ENCODE peak calls at places on chromosomes 16 and 17, in ten cellular contexts. Y is epithelial cell of proximal tubule, D is left ventricle myocardium inferior, H is fibroblast of the aortic adventitia, A is cardiac fibroblast, L is mucosa of descending colon, S is kidney, F is IMR-90, E is neural progenitor cell, C is fibroblast of mammary gland. N is an unnamed sample.

GRCh38 chr16:84450176-84450865 is 54.1 kb downstream of the MEAK7 start:
- DNase-seq in Y (no peak), D (no peak), H (no peak), A (no peak), L (peak; percentile 27), S (no peak), F (no peak), E (no peak), C (no peak), N (no peak)

GRCh38 chr16:78455861-78456260 is 356.4 kb downstream of the WWOX start:
- DNase-seq in Y (no peak), D (no peak), H (no peak), A (no peak), L (no peak), S (no peak), F (no peak), E (peak; percentile 71), C (no peak), N (no peak)

GRCh38 chr16:30183236-30183960 is at the start of gene CORO1A:
- DNase-seq in Y (no peak), D (peak; percentile 86), H (peak; percentile 52), A (peak; percentile 78), L (peak; percentile 93), S (peak; percentile 95), F (peak; percentile 67), E (peak; percentile 92), C (peak; percentile 64), N (peak; percentile 69)

GRCh38 chr16:28874406-28874805 is 3.9 kb upstream of the ATP2A1 start:
- DNase-seq in Y (no peak), D (no peak), H (no peak), A (no peak), L (no peak), S (no peak), F (no peak), E (no peak), C (no peak), N (no peak)

GRCh38 chr17:66799839-66800537 is 34.9 kb upstream of the CACNG5 start:
- DNase-seq in Y (no peak), D (no peak), H (peak; percentile 28), A (no peak), L (no peak), S (peak; percentile 25), F (no peak), E (no peak), C (no peak), N (no peak)

GRCh38 chr16:20906225-20906870 is 5.8 kb downstream of the LYRM1 start:
- DNase-seq in Y (no peak), D (no peak), H (peak; percentile 97), A (peak; percentile 95), L (no peak), S (no peak), F (peak; percentile 85), E (no peak), C (peak; percentile 93), N (peak; percentile 93)

GRCh38 chr16:89155184-89155679 is 16.3 kb upstream of the CDH15 start:
- DNase-seq in Y (no peak), D (peak; percentile 73), H (peak; percentile 81), A (peak; percentile 93), L (peak; percentile 58), S (peak; percentile 92), F (peak; percentile 80), E (no peak), C (peak; percentile 83), N (peak; percentile 83)

GRCh38 chr16:46826618-46827017 is 4.4 kb downstream of the C16orf87 start:
- DNase-seq in Y (no peak), D (no peak), H (no peak), A (no peak), L (no peak), S (no peak), F (peak; percentile 85), E (no peak), C (no peak), N (peak; percentile 11)

GRCh38 chr17:13297198-13297597 is 279.4 kb upstream of the ELAC2 start:
- DNase-seq in Y (no peak), D (no peak), H (no peak), A (no peak), L (peak; percentile 32), S (no peak), F (no peak), E (no peak), C (no peak), N (no peak)

GRCh38 chr17:19703106-19703775 is 13.1 kb downstream of the SLC47A2 start:
- DNase-seq in Y (no peak), D (no peak), H (no peak), A (peak; percentile 16), L (no peak), S (no peak), F (no peak), E (no peak), C (no peak), N (no peak)

GRCh38 chr16:87802670-87803069 is 36.9 kb upstream of the KLHDC4 start:
- DNase-seq in Y (no peak), D (no peak), H (no peak), A (no peak), L (no peak), S (no peak), F (no peak), E (no peak), C (no peak), N (no peak)

GRCh38 chr16:9428355-9429005 is 337.0 kb downstream of the HAPSTR1 start:
- DNase-seq in Y (no peak), D (no peak), H (no peak), A (no peak), L (no peak), S (no peak), F (no peak), E (no peak), C (no peak), N (no peak)

GRCh38 chr17:6507535-6507934 is 48.8 kb downstream of the PITPNM3 start:
- DNase-seq in Y (peak; percentile 18), D (no peak), H (peak; percentile 88), A (peak; percentile 88), L (no peak), S (no peak), F (peak; percentile 85), E (no peak), C (peak; percentile 85), N (peak; percentile 87)

GRCh38 chr16:67104061-67104460 is 5.7 kb upstream of the PHAF1 start:
- DNase-seq in Y (no peak), D (no peak), H (peak; percentile 33), A (peak; percentile 49), L (no peak), S (no peak), F (peak; percentile 23), E (peak; percentile 50), C (peak; percentile 50), N (peak; percentile 43)

GRCh38 chr17:13750783-13751484 is 149.2 kb upstream of the HS3ST3A1 start:
- DNase-seq in Y (no peak), D (no peak), H (no peak), A (peak; percentile 41), L (no peak), S (no peak), F (peak; percentile 21), E (no peak), C (no peak), N (peak; percentile 26)

GRCh38 chr16:87541004-87541881 is 48.4 kb upstream of the ZCCHC14 start:
- DNase-seq in Y (no peak), D (peak; percentile 37), H (peak; percentile 61), A (peak; percentile 73), L (no peak), S (no peak), F (peak; percentile 79), E (peak; percentile 36), C (peak; percentile 72), N (peak; percentile 66)

GRCh38 chr16:23081675-23082119 is 67.6 kb downstream of the USP31 start:
- DNase-seq in Y (no peak), D (no peak), H (peak; percentile 76), A (peak; percentile 13), L (no peak), S (no peak), F (peak; percentile 35), E (no peak), C (peak; percentile 86), N (peak; percentile 66)

DNA sequence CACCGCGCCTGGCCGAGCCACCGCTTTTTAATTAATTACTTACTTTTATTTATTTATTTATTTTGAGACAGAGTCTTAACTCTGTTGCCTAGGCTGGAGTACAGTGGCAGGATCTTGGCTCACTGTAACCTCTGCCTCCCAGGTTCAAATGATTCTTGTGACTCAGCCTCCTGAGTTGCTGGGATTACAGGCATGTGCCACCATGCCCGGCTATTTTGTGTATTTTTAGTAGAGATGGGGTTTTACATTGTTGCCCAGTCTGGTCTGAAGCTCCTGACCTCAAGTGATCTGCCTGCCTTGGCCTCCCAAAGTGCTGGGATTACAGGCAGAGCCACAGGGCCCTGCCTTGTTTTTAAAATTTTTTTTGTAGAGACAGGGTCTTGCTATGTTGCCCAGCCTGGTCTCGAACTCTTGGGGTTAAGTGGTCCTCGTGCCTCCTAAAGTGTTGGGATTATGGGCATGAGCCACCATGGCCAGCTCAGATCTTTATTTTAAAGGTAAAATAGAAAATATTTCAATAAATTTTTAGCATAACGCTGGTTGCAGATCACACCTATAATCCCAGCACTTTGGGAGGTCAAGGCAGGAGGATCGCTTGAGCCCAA is 18.3 kb upstream of the NUDT16L1 start:
- DNase-seq in Y (no peak), D (no peak), H (no peak), A (no peak), L (no peak), S (no peak), F (no peak), E (no peak), C (no peak), N (no peak)
- TF ChIP-seq CTCF in Y (no peak), D (no peak), H (no peak), A (no peak), L (no peak), S (no peak), F (no peak), E (no peak), C (no peak), N (no peak)

GRCh38 chr17:47203984-47204721 is 5.0 kb upstream of the MYL4 start:
- DNase-seq in Y (no peak), D (no peak), H (no peak), A (no peak), L (no peak), S (no peak), F (peak; percentile 64), E (no peak), C (peak; percentile 73), N (no peak)
- H3K4me3 ChIP-seq in Y (no peak overlapping the region), D (no peak overlapping the region), H (no peak overlapping the region), A (no peak overlapping the region), L (no peak overlapping the region), S (no peak overlapping the region), F (no peak overlapping the region), E (no peak overlapping the region), C (no peak overlapping the region), N (no peak overlapping the region)

GRCh38 chr17:40448213-40448638 is 5.0 kb downstream of the IGFBP4 start:
- DNase-seq in Y (no peak), D (no peak), H (peak; percentile 69), A (peak; percentile 68), L (peak; percentile 63), S (no peak), F (peak; percentile 23), E (no peak), C (peak; percentile 67), N (peak; percentile 45)
- TF ChIP-seq CTCF in Y (no peak), D (no peak), H (no peak), A (no peak), L (no peak), S (no peak), F (no peak), E (no peak), C (no peak), N (no peak)

DNA sequence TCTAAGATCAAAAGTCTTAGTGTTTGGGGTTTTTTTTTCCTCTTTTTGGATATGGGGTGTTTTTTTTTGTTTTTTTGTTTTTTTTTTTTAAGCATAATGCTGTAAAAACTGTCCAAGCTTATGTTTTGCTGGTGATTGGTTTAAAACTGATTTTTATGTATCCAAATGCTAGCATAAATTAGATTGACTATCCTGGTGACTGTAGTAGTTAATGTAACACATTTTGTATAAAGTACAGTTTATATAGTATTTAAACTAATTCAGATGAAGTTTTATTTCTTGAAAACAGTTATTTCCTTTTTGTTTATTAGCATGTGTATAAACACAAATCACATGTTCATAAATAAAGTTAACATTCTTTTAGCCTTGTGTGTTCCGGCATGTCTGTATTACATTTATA is 10.9 kb downstream of the RBBP6 start:
- DNase-seq in Y (no peak), D (no peak), H (no peak), A (no peak), L (no peak), S (no peak), F (no peak), E (no peak), C (no peak), N (no peak)
- H3K4me3 ChIP-seq in Y (no peak overlapping the region), D (no peak overlapping the region), H (no peak overlapping the region), A (no peak overlapping the region), L (no peak overlapping the region), S (no peak overlapping the region), F (no peak overlapping the region), E (no peak overlapping the region), C (no peak overlapping the region), N (no peak overlapping the region)

N was measured in fibroblast of pulmonary artery.